ENCODE peak calls at places on chromosome 2, in nine cellular contexts. W, Y, S, C, R, L, D, V and Q are unnamed samples.

GRCh38 chr2:124585277-124585676 is 560.2 kb downstream of the CNTNAP5 start:
- DNase-seq in W (no peak), C (no peak), S (no peak), Y (no peak), D (no peak), V (no peak), R (no peak), L (no peak), Q (no peak)

GRCh38 chr2:36988008-36988407 is 21.7 kb upstream of the STRN start:
- DNase-seq in W (no peak), C (no peak), V (no peak), L (no peak), S (no peak), R (no peak), Y (no peak), D (no peak), Q (no peak)

GRCh38 chr2:191869178-191869577 is 22.3 kb upstream of the CAVIN2 start:
- DNase-seq in W (peak; percentile 57), V (no peak), C (no peak), S (no peak), D (peak; percentile 89), L (no peak), Y (no peak), R (peak; percentile 57), Q (no peak)

GRCh38 chr2:202378001-202378400 is 1.9 kb downstream of the BMPR2 start:
- DNase-seq in Y (no peak), W (no peak), V (no peak), R (peak; percentile 16), S (no peak), D (no peak), L (no peak), C (no peak), Q (no peak)

GRCh38 chr2:54161660-54162059 is 46.2 kb downstream of the ACYP2 start:
- DNase-seq in R (no peak), W (no peak), L (no peak), V (no peak), S (no peak), C (no peak), D (no peak), Y (no peak), Q (no peak)

GRCh38 chr2:104755026-104755856 is 98.7 kb upstream of the POU3F3 start:
- DNase-seq in W (no peak), C (no peak), D (no peak), S (no peak), L (no peak), Y (no peak), V (no peak), R (no peak), Q (no peak)

GRCh38 chr2:163878718-163879117 is 142.9 kb upstream of the FIGN start:
- DNase-seq in R (peak; percentile 26), L (no peak), Y (no peak), S (no peak), C (no peak), D (no peak), V (no peak), W (peak; percentile 12), Q (no peak)

GRCh38 chr2:74369976-74370375 is 10.1 kb downstream of the DCTN1 start:
- DNase-seq in R (no peak), L (no peak), Y (no peak), C (no peak), W (no peak), V (no peak), S (no peak), D (no peak), Q (no peak)

GRCh38 chr2:23636412-23636811 is 251.4 kb downstream of the KLHL29 start:
- DNase-seq in R (no peak), L (no peak), Y (no peak), D (no peak), C (no peak), V (no peak), S (no peak), W (no peak), Q (no peak)

GRCh38 chr2:101420623-101421022 is 33.3 kb upstream of the CREG2 start:
- DNase-seq in R (no peak), D (no peak), V (no peak), C (no peak), S (no peak), Y (no peak), L (no peak), W (no peak), Q (no peak)